ENCODE peak calls at places on chromosomes 7 and 10, in ten cellular contexts. L, R, N, Z, Q, E, P, J, H and M are unnamed samples.
A peak's percentile ranks its signal among the peaks of the same experiment; 100 is the strongest.

GRCh38 chr10:9254353-9254752 is 1199.9 kb downstream of the GATA3 start:
- DNase-seq in L (no peak), R (no peak), N (peak; percentile 2), Z (no peak), Q (no peak), E (peak; percentile 39), P (no peak), J (no peak), H (no peak), M (no peak)

GRCh38 chr10:133442191-133442966 is 11.4 kb upstream of the SCART1 start:
- DNase-seq in L (no peak), R (peak; percentile 54), N (no peak), Z (no peak), Q (no peak), E (no peak), P (no peak), J (no peak), H (peak; percentile 22), M (no peak)

GRCh38 chr7:48365010-48365409 is 193.8 kb downstream of the ABCA13 start:
- DNase-seq in L (peak; percentile 7), R (no peak), N (peak; percentile 39), Z (no peak), Q (no peak), E (no peak), P (no peak), J (no peak), H (no peak), M (no peak)

GRCh38 chr7:20270867-20271266 is 53.7 kb upstream of the MACC1 start:
- DNase-seq in L (no peak), R (no peak), N (no peak), Z (no peak), Q (no peak), E (no peak), P (no peak), J (no peak), H (no peak), M (no peak)

GRCh38 chr7:28570970-28571288 is 158.6 kb downstream of the CREB5 start:
- DNase-seq in L (no peak), R (no peak), N (peak; percentile 17), Z (no peak), Q (no peak), E (peak; percentile 26), P (no peak), J (no peak), H (no peak), M (no peak)

GRCh38 chr10:84395581-84395980 is 67.2 kb downstream of the CCSER2 start:
- DNase-seq in L (no peak), R (no peak), N (no peak), Z (no peak), Q (no peak), E (peak; percentile 21), P (no peak), J (no peak), H (no peak), M (no peak)

GRCh38 chr10:115092555-115093285 is 445 bp upstream of the ATRNL1 start:
- DNase-seq in L (no peak), R (no peak), N (peak; percentile 65), Z (no peak), Q (no peak), E (peak; percentile 47), P (no peak), J (no peak), H (peak; percentile 84), M (peak; percentile 50)

GRCh38 chr7:26136831-26137230 is 15.2 kb upstream of the NFE2L3 start:
- DNase-seq in L (no peak), R (no peak), N (no peak), Z (no peak), Q (no peak), E (no peak), P (no peak), J (no peak), H (no peak), M (no peak)

GRCh38 chr7:136067277-136067676 is 90.1 kb upstream of the MTPN start:
- DNase-seq in L (no peak), R (no peak), N (no peak), Z (peak; percentile 48), Q (no peak), E (no peak), P (no peak), J (no peak), H (no peak), M (no peak)

GRCh38 chr7:134730359-134730758 is 49.1 kb upstream of the CALD1 start:
- DNase-seq in L (no peak), R (no peak), N (no peak), Z (no peak), Q (no peak), E (peak; percentile 74), P (no peak), J (no peak), H (no peak), M (no peak)

GRCh38 chr7:133980794-133981193 is 146.3 kb upstream of the LRGUK start:
- DNase-seq in L (no peak), R (no peak), N (no peak), Z (no peak), Q (no peak), E (no peak), P (no peak), J (no peak), H (no peak), M (no peak)